ENCODE peak calls at places on chromosome 15, in nine cellular contexts. L is right lobe of liver, B is mesendoderm, Z is suprapubic skin, Q is mesenchymal stem cell, I is psoas muscle, H is breast epithelium, O is neural progenitor cell, F is lung. D is an unnamed sample.

GRCh38 chr15:96356494-96357455 is 26.3 kb downstream of the NR2F2 start:
- DNase-seq in Q (peak; percentile 90), Z (no peak), L (peak; percentile 86), F (peak; percentile 78), I (peak; percentile 87), H (peak; percentile 84), B (peak; percentile 65), O (peak; percentile 88), D (peak; percentile 63)

GRCh38 chr15:33022629-33023028 is 171.9 kb downstream of the FMN1 start:
- DNase-seq in F (peak; percentile 64), L (no peak), H (peak; percentile 61), I (peak; percentile 90), Q (peak; percentile 43), Z (no peak), B (peak; percentile 91), O (peak; percentile 33), D (no peak)

GRCh38 chr15:74307827-74308642 is 59.4 kb downstream of the CYP11A1 start:
- DNase-seq in I (no peak), Q (peak; percentile 68), H (no peak), O (peak; percentile 87), F (peak; percentile 40), B (peak; percentile 82), Z (no peak), L (peak; percentile 48), D (no peak)

GRCh38 chr15:75025548-75026260 is 2.3 kb downstream of the PPCDC start:
- DNase-seq in B (no peak), O (no peak), L (no peak), F (no peak), H (no peak), Q (no peak), I (no peak), Z (no peak), D (no peak)

GRCh38 chr15:72952151-72952550 is 100.1 kb upstream of the NEO1 start:
- DNase-seq in B (no peak), I (no peak), Z (no peak), L (no peak), Q (no peak), H (no peak), F (no peak), O (no peak), D (no peak)

GRCh38 chr15:90512281-90512680 is 17.4 kb upstream of the CRTC3 start:
- DNase-seq in O (no peak), L (no peak), Q (no peak), H (no peak), B (no peak), F (no peak), Z (no peak), I (no peak), D (no peak)

GRCh38 chr15:73344051-73344450 is 24.7 kb downstream of the HCN4 start:
- DNase-seq in F (no peak), Q (peak; percentile 22), L (no peak), B (no peak), I (no peak), H (no peak), Z (no peak), O (no peak), D (no peak)

GRCh38 chr15:42891569-42891968 is 29.0 kb downstream of the TTBK2 start:
- DNase-seq in O (no peak), Z (no peak), B (no peak), I (no peak), L (no peak), Q (no peak), H (no peak), F (no peak), D (no peak)

GRCh38 chr15:75718326-75718725 is 5.7 kb upstream of the CSPG4 start:
- DNase-seq in Q (peak; percentile 84), H (no peak), I (no peak), O (no peak), B (no peak), L (no peak), Z (no peak), F (no peak), D (no peak)

GRCh38 chr15:85886345-85886935 is 91.7 kb upstream of the KLHL25 start:
- DNase-seq in Z (no peak), Q (no peak), H (no peak), L (no peak), B (no peak), F (no peak), O (no peak), I (peak; percentile 89), D (no peak)

GRCh38 chr15:31279221-31280036 is 47.2 kb upstream of the KLF13 start:
- DNase-seq in L (peak; percentile 69), Q (no peak), I (peak; percentile 47), F (peak; percentile 21), H (peak; percentile 49), Z (peak; percentile 43), B (no peak), O (no peak), D (no peak)

GRCh38 chr15:88108991-88109390 is 147.5 kb downstream of the NTRK3 start:
- DNase-seq in Q (no peak), L (no peak), Z (no peak), O (no peak), H (no peak), I (no peak), F (no peak), B (no peak), D (no peak)

GRCh38 chr15:88115529-88116152 is 140.9 kb downstream of the NTRK3 start:
- DNase-seq in O (no peak), F (no peak), B (no peak), Z (no peak), I (no peak), Q (no peak), L (no peak), H (no peak), D (no peak)

GRCh38 chr15:88118741-88119140 is 137.8 kb downstream of the NTRK3 start:
- DNase-seq in L (no peak), Z (no peak), O (no peak), H (no peak), I (no peak), B (no peak), F (no peak), Q (no peak), D (no peak)

GRCh38 chr15:88118035-88118434 is 138.5 kb downstream of the NTRK3 start:
- DNase-seq in B (no peak), Q (no peak), O (no peak), I (no peak), L (no peak), H (no peak), F (no peak), Z (no peak), D (no peak)

DNA sequence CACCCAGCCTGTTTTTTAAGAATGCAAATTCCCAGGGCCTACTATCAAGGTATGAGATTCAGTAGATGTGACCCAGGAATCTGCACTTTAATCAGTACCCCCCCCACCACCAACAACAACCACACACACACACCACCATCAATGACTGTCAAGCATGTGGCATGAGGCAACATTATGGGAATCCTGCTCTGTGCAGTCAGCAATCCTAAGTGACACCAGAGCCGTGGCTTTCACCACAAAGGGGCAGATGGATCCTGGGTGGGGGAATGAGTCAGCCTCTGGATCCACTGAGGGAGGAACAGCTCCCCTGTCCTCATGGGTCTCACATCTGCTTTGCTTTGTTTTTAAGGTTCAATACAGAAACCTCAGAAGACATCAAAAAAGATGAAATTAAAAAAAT is 142.6 kb downstream of the NTRK3 start:
- DNase-seq in Q (no peak), F (no peak), B (no peak), L (no peak), H (no peak), O (no peak), I (no peak), Z (no peak), D (no peak)
- H3K4me1 ChIP-seq in Q (no peaks in the 10 kb centered on the region), F (peaks cover 4% of the 10 kb centered on the region), B (no peaks in the 10 kb centered on the region), L (no peaks in the 10 kb centered on the region), H (no peaks in the 10 kb centered on the region), O (no peaks in the 10 kb centered on the region), I (no peaks in the 10 kb centered on the region), Z (no peaks in the 10 kb centered on the region), D (no peaks in the 10 kb centered on the region)

DNA sequence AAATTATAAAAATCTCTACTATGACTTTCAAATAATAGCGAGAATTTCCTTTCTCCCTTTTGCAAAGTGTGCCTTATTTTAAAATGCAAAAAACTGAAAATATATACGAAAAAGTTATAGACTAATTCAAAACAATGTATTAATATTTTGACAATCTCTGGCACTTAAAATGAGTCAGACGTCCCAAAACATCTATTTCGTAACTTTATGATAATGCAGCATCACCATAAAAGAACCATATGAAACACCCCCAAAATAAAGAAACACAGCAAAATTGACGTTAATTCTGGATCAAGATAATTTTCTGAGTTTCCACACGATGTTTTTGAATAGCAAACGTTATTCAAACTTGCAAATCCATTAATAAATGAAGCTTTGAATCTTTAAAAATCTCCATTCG is 1.0 kb downstream of the COPS2 start:
- DNase-seq in L (no peak), B (no peak), F (no peak), Q (no peak), Z (no peak), I (no peak), O (no peak), H (no peak), D (no peak)
- H3K27ac ChIP-seq in L (no peak overlapping the region), B (no peak overlapping the region), F (no peak overlapping the region), Q (no peak overlapping the region), Z (peak overlapping the region; percentile 89), I (peak overlapping the region; percentile 91), O (no peak overlapping the region), H (no peak overlapping the region), D (peak overlapping the region; percentile 94)

DNA sequence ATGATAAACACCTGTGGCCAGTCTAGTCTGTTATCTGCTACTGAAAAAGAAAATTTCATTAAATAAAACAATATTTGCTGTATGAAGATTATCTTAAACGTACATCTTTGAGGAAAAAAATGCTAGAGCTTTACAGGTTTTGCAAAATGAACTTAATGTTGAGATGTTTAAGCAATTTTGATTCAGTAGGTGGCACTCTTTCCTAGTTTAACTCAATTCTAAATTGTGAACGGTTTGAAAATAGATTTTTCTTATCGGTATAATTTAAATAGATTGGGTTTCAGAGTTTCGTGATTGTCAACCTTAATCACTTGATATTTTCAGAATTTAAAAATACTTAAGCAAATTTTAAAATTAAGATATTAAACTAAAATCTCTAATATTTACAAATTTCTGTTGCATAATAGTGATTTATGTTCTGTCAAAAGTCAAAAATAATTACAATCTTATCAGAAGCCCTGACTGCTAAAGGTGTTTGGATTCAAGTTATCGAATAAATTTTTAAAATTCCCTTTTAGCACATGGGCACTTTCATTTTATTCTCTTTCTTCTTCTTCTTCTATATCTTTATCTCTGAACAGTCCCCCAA is 7.0 kb upstream of the RNF111 start:
- DNase-seq in I (no peak), Z (no peak), L (no peak), B (no peak), Q (peak; percentile 53), F (no peak), O (peak; percentile 14), H (no peak), D (no peak)
- H3K4me3 ChIP-seq in I (no peak overlapping the region), Z (no peak overlapping the region), L (no peak overlapping the region), B (no peak overlapping the region), Q (no peak overlapping the region), F (no peak overlapping the region), O (no peak overlapping the region), H (no peak overlapping the region), D (no peak overlapping the region)

GRCh38 chr15:67161881-67162280 is 92.6 kb downstream of the AAGAB start:
- DNase-seq in F (no peak), Q (no peak), L (no peak), Z (no peak), I (no peak), O (no peak), B (no peak), H (no peak), D (no peak)
- H3K4me1 ChIP-seq in F (peaks cover 19% of the 10 kb centered on the region), Q (peaks cover 22% of the 10 kb centered on the region), L (no peaks in the 10 kb centered on the region), Z (peaks cover 48% of the 10 kb centered on the region), I (peaks cover 87% of the 10 kb centered on the region), O (peaks cover 18% of the 10 kb centered on the region), B (peaks cover 12% of the 10 kb centered on the region), H (no peaks in the 10 kb centered on the region), D (peaks cover 24% of the 10 kb centered on the region)

D was measured in CD4-positive, alpha-beta memory T cell.